ENCODE peak calls at places on chromosomes 4 and X, in four cellular contexts. P is A549, D is lower lobe of right lung, M is heart left ventricle. E is an unnamed sample.
A peak's percentile ranks its signal among the peaks of the same experiment; 100 is the strongest.

GRCh38 chrX:42934020-42934701 is 156.2 kb upstream of the PPP1R2C start:
- ATAC-seq in P (no peak), D (no peak), M (no peak), E (no peak)

GRCh38 chrX:146006637-146007036 is 189.0 kb downstream of the SLITRK2 start:
- ATAC-seq in P (no peak), D (no peak), M (no peak), E (no peak)

GRCh38 chrX:130778773-130779172 is 124.2 kb downstream of the ENOX2 start:
- ATAC-seq in P (no peak), D (no peak), M (no peak), E (no peak)

GRCh38 chr4:31655328-31655727 is 935.2 kb downstream of the PCDH7 start:
- ATAC-seq in P (no peak), D (no peak), M (no peak), E (no peak)

GRCh38 chr4:162839814-162840213 is 326.9 kb downstream of the NAF1 start:
- ATAC-seq in P (no peak), D (no peak), M (no peak), E (no peak)

GRCh38 chr4:147518846-147519767 is 38.2 kb downstream of the EDNRA start:
- ATAC-seq in P (peak; percentile 78), D (peak; percentile 79), M (peak; percentile 50), E (no peak)

GRCh38 chrX:119686087-119686639 is 6.8 kb downstream of the SEPTIN6 start:
- ATAC-seq in P (no peak), D (no peak), M (no peak), E (peak; percentile 35)

GRCh38 chrX:7390446-7390845 is 242.5 kb upstream of the PUDP start:
- ATAC-seq in P (no peak), D (no peak), M (no peak), E (no peak)

GRCh38 chr4:145326491-145326890 is 146.1 kb upstream of the OTUD4 start:
- ATAC-seq in P (no peak), D (no peak), M (no peak), E (no peak)

GRCh38 chr4:86453044-86453501 is 93.2 kb upstream of the MAPK10 start:
- ATAC-seq in P (no peak), D (no peak), M (peak; percentile 74), E (peak; percentile 40)

GRCh38 chr4:177574446-177574845 is 132.2 kb upstream of the AGA start:
- ATAC-seq in P (no peak), D (no peak), M (no peak), E (no peak)

GRCh38 chrX:135484636-135485289 is 35.7 kb upstream of the INTS6L start:
- ATAC-seq in P (no peak), D (no peak), M (no peak), E (no peak)

GRCh38 chrX:112866175-112866574 is 25.5 kb upstream of the AMOT start:
- ATAC-seq in P (no peak), D (no peak), M (no peak), E (no peak)

GRCh38 chr4:24104173-24104572 is 214.3 kb upstream of the PPARGC1A start:
- ATAC-seq in P (no peak), D (no peak), M (no peak), E (no peak)

GRCh38 chr4:71486550-71487323 is 147.9 kb downstream of the SLC4A4 start:
- ATAC-seq in P (no peak), D (no peak), M (no peak), E (no peak)

GRCh38 chrX:48606091-48606490 is 8.8 kb downstream of the WDR13 start:
- ATAC-seq in P (peak; percentile 45), D (no peak), M (no peak), E (no peak)

GRCh38 chr4:139367421-139368090 is 65.3 kb upstream of the NDUFC1 start:
- ATAC-seq in P (no peak), D (no peak), M (no peak), E (no peak)

GRCh38 chr4:122914292-122914904 is 8.0 kb downstream of the NUDT6 start:
- ATAC-seq in P (peak; percentile 87), D (peak; percentile 61), M (peak; percentile 52), E (no peak)

GRCh38 chr4:23930750-23931488 is 41.1 kb upstream of the PPARGC1A start:
- ATAC-seq in P (no peak), D (peak; percentile 70), M (peak; percentile 94), E (peak; percentile 44)

GRCh38 chr4:11483076-11483475 is 54.4 kb upstream of the HS3ST1 start:
- ATAC-seq in P (no peak), D (no peak), M (no peak), E (no peak)

GRCh38 chrX:82087699-82088098 is 885.8 kb downstream of the SH3BGRL start:
- ATAC-seq in P (no peak), D (no peak), M (peak; percentile 92), E (no peak)

GRCh38 chr4:25504932-25505636 is 128.0 kb downstream of the ANAPC4 start:
- ATAC-seq in P (no peak), D (no peak), M (peak; percentile 13), E (no peak)

GRCh38 chr4:183447646-183448045 is 3.2 kb downstream of the CDKN2AIP start:
- ATAC-seq in P (no peak), D (no peak), M (no peak), E (no peak)

GRCh38 chr4:44961001-44961755 is 234.8 kb upstream of the GNPDA2 start:
- ATAC-seq in P (no peak), D (no peak), M (no peak), E (no peak)

GRCh38 chr4:15378055-15378454 is 49.8 kb upstream of the C1QTNF7 start:
- ATAC-seq in P (no peak), D (no peak), M (peak; percentile 84), E (peak; percentile 78)

GRCh38 chrX:124226129-124226528 is 106.3 kb upstream of the TEX13D start:
- ATAC-seq in P (no peak), D (no peak), M (peak; percentile 69), E (peak; percentile 58)

GRCh38 chrX:110021180-110022022 is 18.5 kb downstream of the TMEM164 start:
- ATAC-seq in P (no peak), D (peak; percentile 45), M (peak; percentile 51), E (peak; percentile 28)

GRCh38 chr4:48499551-48500066 is 9.6 kb downstream of the ZAR1 start:
- ATAC-seq in P (no peak), D (no peak), M (no peak), E (no peak)

GRCh38 chr4:179110356-179110755 is 1668.1 kb upstream of the AGA start:
- ATAC-seq in P (no peak), D (no peak), M (no peak), E (no peak)

GRCh38 chr4:64582492-64582891 is 173.2 kb upstream of the TECRL start:
- ATAC-seq in P (no peak), D (no peak), M (no peak), E (no peak)

GRCh38 chr4:77028241-77028640 is 47.5 kb downstream of the CCNI start:
- ATAC-seq in P (no peak), D (no peak), M (no peak), E (no peak)

GRCh38 chr4:164572877-164573279 is 181.1 kb upstream of the SMIM31 start:
- ATAC-seq in P (no peak), D (no peak), M (no peak), E (no peak)

GRCh38 chr4:149264093-149264733 is 551.4 kb downstream of the IQCM start:
- ATAC-seq in P (no peak), D (peak; percentile 85), M (peak; percentile 57), E (no peak)

GRCh38 chrX:108399427-108400165 is 38.6 kb downstream of the COL4A6 start:
- ATAC-seq in P (peak; percentile 21), D (no peak), M (no peak), E (no peak)

GRCh38 chrX:38806875-38807601 is 5.8 kb downstream of the MID1IP1 start:
- ATAC-seq in P (no peak), D (no peak), M (no peak), E (no peak)
- H3K4me3 ChIP-seq in P (peak overlapping the region; percentile 78), D (peak overlapping the region; percentile 64), M (peak overlapping the region; percentile 90), E (no peak overlapping the region)

GRCh38 chr4:7905461-7905915 is 34.2 kb downstream of the AFAP1 start:
- ATAC-seq in P (no peak), D (no peak), M (peak; percentile 72), E (peak; percentile 46)

GRCh38 chr4:7904942-7905341 is 34.7 kb downstream of the AFAP1 start:
- ATAC-seq in P (peak; percentile 82), D (no peak), M (peak; percentile 14), E (peak; percentile 49)

GRCh38 chr4:7908668-7909067 is 31.0 kb downstream of the AFAP1 start:
- ATAC-seq in P (no peak), D (no peak), M (no peak), E (no peak)

GRCh38 chr4:7906171-7906581 is 33.5 kb downstream of the AFAP1 start:
- ATAC-seq in P (no peak), D (no peak), M (no peak), E (no peak)

GRCh38 chr4:7907142-7907541 is 32.5 kb downstream of the AFAP1 start:
- ATAC-seq in P (no peak), D (no peak), M (no peak), E (no peak)
- H3K27ac ChIP-seq in P (peak overlapping the region; percentile 82), D (no peak overlapping the region), M (no peak overlapping the region), E (peak overlapping the region; percentile 35)

GRCh38 chr4:185213829-185214228 is 4.4 kb downstream of the SNX25 start:
- ATAC-seq in P (no peak), D (no peak), M (no peak), E (no peak)
- H3K4me3 ChIP-seq in P (no peak overlapping the region), D (no peak overlapping the region), M (no peak overlapping the region), E (no peak overlapping the region)

GRCh38 chr4:3401436-3402171 is 40.2 kb upstream of the HGFAC start:
- ATAC-seq in P (no peak), D (no peak), M (no peak), E (no peak)
- H3K27ac ChIP-seq in P (no peak overlapping the region), D (no peak overlapping the region), M (no peak overlapping the region), E (no peak overlapping the region)

DNA sequence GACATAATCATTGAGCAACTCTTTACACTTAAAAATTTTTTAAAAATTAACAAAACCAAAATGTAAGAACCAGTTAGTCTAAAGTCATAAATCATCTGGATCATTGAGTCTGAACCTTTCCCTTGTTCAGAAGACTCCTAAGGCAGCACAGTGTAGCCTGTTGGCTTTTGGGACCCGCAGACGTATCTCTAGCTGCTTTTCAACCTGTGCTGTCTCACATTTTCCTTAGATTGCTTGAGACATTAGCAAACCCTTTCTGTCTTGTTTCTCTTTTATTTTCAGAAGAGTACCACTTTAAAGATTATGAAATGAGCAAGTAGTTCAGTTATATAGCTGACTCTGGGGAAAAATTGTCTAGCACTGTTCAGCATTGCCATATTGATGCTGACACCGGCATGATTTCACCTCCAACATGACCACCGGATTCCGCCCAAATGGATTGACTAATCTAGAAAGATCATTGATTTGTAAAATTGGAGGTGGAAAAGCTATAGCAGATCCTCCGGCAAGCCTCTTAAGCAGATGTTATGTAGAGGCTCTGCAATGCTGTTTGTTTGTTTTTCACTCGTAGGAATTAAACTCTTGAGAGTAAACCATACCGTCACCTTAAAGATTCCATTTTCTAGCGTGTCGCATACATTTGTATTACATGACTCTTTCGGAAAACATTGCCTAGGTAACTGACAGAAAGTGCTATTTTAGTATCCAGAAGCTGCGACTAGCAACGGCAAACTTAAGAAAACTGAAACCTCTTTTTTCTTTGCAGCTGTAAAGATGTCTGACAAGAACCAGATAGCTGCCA is 9.0 kb downstream of the TCEANC start:
- ATAC-seq in P (no peak), D (no peak), M (no peak), E (peak; percentile 16)
- H3K4me3 ChIP-seq in P (no peak overlapping the region), D (no peak overlapping the region), M (no peak overlapping the region), E (peak overlapping the region; percentile 34)

E was measured in gastroesophageal sphincter.